ENCODE peak calls at places on chromosomes 1 and 21, in four cellular contexts. Z is GM12878, N is K562, P is HepG2. O is an unnamed sample.
A peak's percentile ranks its signal among the peaks of the same experiment; 100 is the strongest.

GRCh38 chr1:248404024-248404423 is 1.2 kb downstream of the OR2T1 start:
- DNase-seq in Z (peak; percentile 76), N (peak; percentile 51), P (no peak), O (peak; percentile 28)

GRCh38 chr1:152886758-152887409 is 8.8 kb downstream of the SMCP start:
- DNase-seq in Z (no peak), N (no peak), P (no peak), O (no peak)

GRCh38 chr1:10626781-10627410 is 152.1 kb downstream of the PEX14 start:
- DNase-seq in Z (no peak), N (no peak), P (no peak), O (no peak)

GRCh38 chr1:62417351-62417999 is 19.4 kb upstream of the USP1 start:
- DNase-seq in Z (no peak), N (no peak), P (no peak), O (no peak)

GRCh38 chr1:149881876-149882275 is 17.5 kb upstream of the BOLA1 start:
- DNase-seq in Z (no peak), N (no peak), P (peak; percentile 16), O (no peak)

GRCh38 chr1:162145280-162145965 is 75.9 kb downstream of the NOS1AP start:
- DNase-seq in Z (no peak), N (no peak), P (peak; percentile 56), O (peak; percentile 73)

GRCh38 chr1:118785246-118785645 is 202.9 kb downstream of the TBX15 start:
- DNase-seq in Z (no peak), N (no peak), P (no peak), O (no peak)

GRCh38 chr1:224809613-224810012 is 119.9 kb upstream of the DNAH14 start:
- DNase-seq in Z (no peak), N (no peak), P (no peak), O (no peak)

GRCh38 chr1:44549491-44549890 is 124.8 kb downstream of the TMEM53 start:
- DNase-seq in Z (no peak), N (no peak), P (no peak), O (no peak)

GRCh38 chr1:114208659-114209215 is 55.1 kb upstream of the SYT6 start:
- DNase-seq in Z (no peak), N (no peak), P (no peak), O (no peak)

GRCh38 chr1:5423109-5423508 is 569.1 kb downstream of the NPHP4 start:
- DNase-seq in Z (no peak), N (no peak), P (no peak), O (no peak)

GRCh38 chr1:108068141-108068540 is 103.2 kb upstream of the VAV3 start:
- DNase-seq in Z (no peak), N (no peak), P (no peak), O (no peak)

GRCh38 chr1:3423245-3423829 is 31.1 kb upstream of the ARHGEF16 start:
- DNase-seq in Z (no peak), N (no peak), P (peak; percentile 80), O (no peak)

GRCh38 chr1:226111865-226112395 is 49.4 kb downstream of the H3-3A start:
- DNase-seq in Z (no peak), N (no peak), P (no peak), O (no peak)

GRCh38 chr1:2950926-2951305 is 70.4 kb upstream of the ACTRT2 start:
- DNase-seq in Z (no peak), N (no peak), P (no peak), O (no peak)

GRCh38 chr21:17679002-17679600 is 66.4 kb upstream of the BTG3 start:
- DNase-seq in Z (peak; percentile 48), N (peak; percentile 54), P (peak; percentile 57), O (peak; percentile 68)

GRCh38 chr1:179924268-179924667 is 30.3 kb upstream of the CEP350 start:
- DNase-seq in Z (no peak), N (no peak), P (no peak), O (no peak)

GRCh38 chr1:88289703-88290102 is 394.4 kb upstream of the PKN2 start:
- DNase-seq in Z (no peak), N (no peak), P (no peak), O (no peak)

GRCh38 chr1:64060611-64061302 is 142.7 kb upstream of the UBE2U start:
- DNase-seq in Z (no peak), N (no peak), P (no peak), O (no peak)

GRCh38 chr1:70008658-70009057 is 196.7 kb downstream of the LRRC40 start:
- DNase-seq in Z (no peak), N (no peak), P (no peak), O (no peak)

GRCh38 chr1:8687053-8687452 is 130.4 kb downstream of the RERE start:
- DNase-seq in Z (no peak), N (no peak), P (no peak), O (no peak)

GRCh38 chr1:14597343-14598006 is 1.0 kb upstream of the KAZN start:
- DNase-seq in Z (no peak), N (no peak), P (no peak), O (no peak)

GRCh38 chr1:193558491-193559028 is 372.1 kb upstream of the B3GALT2 start:
- DNase-seq in Z (no peak), N (no peak), P (no peak), O (no peak)

GRCh38 chr1:101043776-101044175 is 18.2 kb upstream of the DPH5 start:
- DNase-seq in Z (no peak), N (no peak), P (no peak), O (no peak)

GRCh38 chr1:55957233-55957632 is 622.1 kb downstream of the PLPP3 start:
- DNase-seq in Z (no peak), N (no peak), P (no peak), O (no peak)

GRCh38 chr21:31351438-31351837 is 7.4 kb upstream of the TIAM1 start:
- DNase-seq in Z (no peak), N (no peak), P (no peak), O (peak; percentile 44)

GRCh38 chr1:198068280-198068679 is 88.5 kb upstream of the NEK7 start:
- DNase-seq in Z (no peak), N (no peak), P (no peak), O (no peak)

GRCh38 chr1:169120066-169120465 is 13.6 kb downstream of the ATP1B1 start:
- DNase-seq in Z (no peak), N (no peak), P (no peak), O (no peak)

GRCh38 chr1:55589656-55590297 is 374.6 kb upstream of the USP24 start:
- DNase-seq in Z (no peak), N (no peak), P (no peak), O (no peak)

GRCh38 chr1:86499987-86500593 is 31.4 kb downstream of the CLCA1 start:
- DNase-seq in Z (no peak), N (peak; percentile 47), P (peak; percentile 32), O (no peak)

GRCh38 chr21:39105341-39105765 is 77.9 kb downstream of the PSMG1 start:
- DNase-seq in Z (no peak), N (no peak), P (peak; percentile 76), O (no peak)

GRCh38 chr1:7558481-7558880 is 212.6 kb upstream of the VAMP3 start:
- DNase-seq in Z (no peak), N (no peak), P (no peak), O (no peak)
- TF ChIP-seq FOXM1 in Z (no peak), N (no peak), P (no peak), O (no peak)

GRCh38 chr1:246792603-246793002 is 68.4 kb downstream of the SCCPDH start:
- DNase-seq in Z (no peak), N (no peak), P (no peak), O (no peak)

GRCh38 chr1:246795094-246795671 is 71.0 kb downstream of the SCCPDH start:
- DNase-seq in Z (no peak), N (no peak), P (no peak), O (no peak)

GRCh38 chr1:246793331-246793890 is 69.2 kb downstream of the SCCPDH start:
- DNase-seq in Z (no peak), N (no peak), P (no peak), O (no peak)

GRCh38 chr1:246795906-246796694 is 71.9 kb downstream of the SCCPDH start:
- DNase-seq in Z (no peak), N (no peak), P (no peak), O (no peak)

DNA sequence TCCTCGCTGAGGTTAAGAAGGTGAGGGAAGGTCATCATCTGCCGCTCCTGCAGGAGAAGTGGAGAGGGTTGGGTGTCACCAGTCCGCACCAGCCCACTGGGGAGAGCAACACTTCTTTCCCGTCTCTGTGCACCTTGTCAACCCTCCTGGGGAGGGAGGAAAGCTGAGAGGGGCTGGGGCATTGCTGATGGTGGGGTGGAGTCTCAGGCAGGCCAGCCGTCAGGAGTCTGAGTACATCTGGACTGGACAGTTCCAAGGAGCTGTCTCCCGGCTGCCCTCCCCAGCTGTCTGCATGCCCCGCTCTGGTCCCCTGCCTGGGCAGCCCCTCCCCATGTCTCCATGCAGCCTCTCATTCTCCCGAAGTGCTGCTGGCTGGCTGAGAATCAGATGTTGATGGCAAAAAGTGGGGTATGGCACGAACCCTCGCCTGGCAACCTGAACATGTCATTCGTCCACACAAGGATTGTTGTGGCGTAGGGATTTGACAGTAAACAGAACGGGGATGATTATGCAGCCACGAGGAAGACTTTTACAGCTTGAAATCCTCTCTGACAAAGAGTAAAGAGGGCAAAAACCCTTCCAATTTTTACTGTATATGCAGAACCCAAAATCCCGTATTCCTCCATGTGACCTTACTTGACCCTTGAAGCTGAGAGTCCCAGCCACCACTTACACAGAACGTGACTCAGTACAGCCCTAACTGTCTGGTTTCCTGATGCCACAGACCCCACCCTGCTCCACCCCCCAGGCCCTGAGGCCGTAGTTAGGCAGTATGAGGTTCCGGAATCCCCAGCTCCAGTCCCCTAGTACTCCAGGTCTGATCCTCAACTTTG is 70.3 kb downstream of the SCCPDH start:
- DNase-seq in Z (no peak), N (no peak), P (no peak), O (no peak)
- TF ChIP-seq SP1 in Z (no peak), N (no peak), P (no peak), O (no peak)

DNA sequence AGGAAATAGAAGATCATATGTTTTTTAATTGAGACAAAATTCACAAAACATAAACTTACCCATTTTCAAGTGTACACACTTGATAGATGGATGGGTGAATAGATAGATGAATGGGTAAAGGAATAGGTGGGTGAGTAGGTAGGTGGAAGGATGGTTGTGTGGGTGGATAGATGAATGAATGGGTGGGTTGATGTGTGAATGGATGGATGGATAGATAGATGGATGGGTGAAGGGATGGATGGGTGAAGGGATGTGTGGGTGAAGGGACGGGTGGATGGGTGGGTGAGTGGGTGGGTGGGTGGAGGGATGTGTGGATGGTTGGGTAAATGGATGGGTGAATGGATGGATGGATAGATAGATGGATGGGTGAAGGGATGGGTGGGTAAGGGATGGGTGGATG is 86.1 kb upstream of the KCND3 start:
- DNase-seq in Z (no peak), N (no peak), P (no peak), O (no peak)
- TF ChIP-seq FOXM1 in Z (no peak), N (no peak), P (no peak), O (no peak)

DNA sequence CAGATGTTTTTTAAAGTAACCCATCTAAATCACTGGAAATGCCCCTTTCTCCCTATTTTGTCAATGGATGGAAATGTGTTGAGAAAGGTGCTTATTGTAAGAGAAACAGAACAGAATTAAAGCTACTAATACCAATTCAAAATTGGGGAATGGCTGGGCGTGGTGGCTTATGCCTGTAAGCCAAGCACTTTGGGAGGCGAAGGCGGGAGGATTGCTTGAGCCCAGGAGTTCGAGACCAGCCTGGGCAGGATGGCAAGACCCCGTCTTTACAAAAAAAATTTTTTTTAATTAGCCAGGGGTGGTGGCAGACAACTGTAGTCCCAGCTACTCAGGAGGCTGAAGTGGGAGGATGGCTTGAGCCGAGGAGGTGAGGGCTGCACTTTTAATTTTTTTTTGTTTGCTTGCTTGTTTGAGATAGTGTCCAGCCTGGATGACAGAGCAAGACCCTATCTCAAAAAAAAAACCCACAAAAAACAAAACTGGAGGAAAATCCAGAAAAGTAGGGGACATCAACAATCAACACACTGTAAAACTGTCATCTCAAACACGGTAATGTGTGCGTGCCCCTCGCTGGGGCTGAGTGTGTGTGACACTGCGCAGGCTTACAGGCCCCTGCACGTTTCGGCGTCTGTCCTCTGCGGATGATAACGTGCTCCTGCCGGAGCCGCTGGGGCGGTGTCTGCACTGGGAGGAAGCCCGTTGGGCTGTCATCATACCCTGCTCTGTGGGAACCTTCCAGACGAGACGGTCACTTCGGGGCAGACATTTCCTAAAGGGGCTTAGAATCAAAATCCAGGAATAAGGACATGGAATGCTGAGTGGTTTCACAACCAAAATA is 11.6 kb upstream of the POFUT2 start:
- DNase-seq in Z (no peak), N (peak; percentile 88), P (no peak), O (no peak)
- TF ChIP-seq SP1 in Z (no peak), N (no peak), P (no peak), O (no peak)